ENCODE peak calls at places on chromosomes 12 and 14, in four cellular contexts. L is fibroblast of mammary gland, D is HCT116, N is RWPE1. G is an unnamed sample.

GRCh38 chr12:86723326-86723725 is 467.1 kb upstream of the MGAT4C start:
- DNase-seq in D (no peak), L (peak), N (no peak), G (no peak)

GRCh38 chr14:73759183-73759713 is 45.1 kb upstream of the PNMA1 start:
- DNase-seq in N (no peak), L (peak), D (no peak), G (peak)

GRCh38 chr14:105364100-105364708 is 34.1 kb upstream of the TEX22 start:
- DNase-seq in D (no peak), L (peak), N (peak), G (no peak)

GRCh38 chr14:31411218-31411727 is 9.1 kb downstream of the HEATR5A start:
- DNase-seq in D (no peak), L (peak), N (no peak), G (peak)

GRCh38 chr14:70649803-70650202 is 8.1 kb downstream of the TTC9 start:
- DNase-seq in D (no peak), L (no peak), N (no peak), G (peak)

GRCh38 chr12:76637807-76638206 is 78.2 kb upstream of the OSBPL8 start:
- DNase-seq in N (peak), L (peak), D (no peak), G (peak)

GRCh38 chr12:45907955-45908354 is 82.4 kb downstream of the SCAF11 start:
- DNase-seq in N (no peak), L (no peak), D (no peak), G (no peak)

GRCh38 chr12:6745751-6746525 is 7.0 kb downstream of the MLF2 start:
- DNase-seq in D (no peak), N (peak), L (peak), G (peak)

GRCh38 chr12:114902665-114903393 is 218.9 kb upstream of the TBX3 start:
- DNase-seq in L (peak), N (no peak), D (no peak), G (no peak)

GRCh38 chr12:49863946-49864816 is 21.3 kb upstream of the BCDIN3D start:
- DNase-seq in D (no peak), N (no peak), L (no peak), G (no peak)

GRCh38 chr12:50932787-50933280 is 19.5 kb upstream of the HIGD1C start:
- DNase-seq in D (no peak), N (no peak), L (peak), G (peak)

GRCh38 chr12:121536058-121536928 is 44.5 kb downstream of the KDM2B start:
- DNase-seq in N (no peak), L (peak), D (no peak), G (peak)

GRCh38 chr14:51081712-51082111 is 13.2 kb downstream of the TRIM9 start:
- DNase-seq in L (no peak), D (no peak), N (no peak), G (no peak)

GRCh38 chr14:96894966-96895365 is 97.8 kb downstream of the VRK1 start:
- DNase-seq in D (no peak), N (no peak), L (no peak), G (no peak)

GRCh38 chr12:20257311-20257710 is 111.0 kb upstream of the PDE3A start:
- DNase-seq in L (no peak), D (no peak), N (no peak), G (no peak)

GRCh38 chr14:22565391-22565945 is 23.6 kb downstream of the DAD1 start:
- DNase-seq in L (no peak), D (no peak), N (no peak), G (no peak)

GRCh38 chr14:60093606-60094005 is 1.9 kb downstream of the PCNX4 start:
- DNase-seq in L (peak), N (no peak), D (no peak), G (no peak)

GRCh38 chr12:47768323-47768811 is 4.7 kb upstream of the SLC48A1 start:
- DNase-seq in L (no peak), N (peak), D (no peak), G (peak)

GRCh38 chr14:56122306-56122705 is 4.1 kb downstream of the PELI2 start:
- DNase-seq in L (peak), D (no peak), N (no peak), G (no peak)

GRCh38 chr12:27449011-27449410 is 2.5 kb downstream of the SMCO2 start:
- DNase-seq in D (no peak), L (no peak), N (no peak), G (no peak)

GRCh38 chr12:104677441-104678089 is 220.8 kb downstream of the CHST11 start:
- DNase-seq in N (no peak), L (no peak), D (peak), G (no peak)

GRCh38 chr12:84069699-84070098 is 842.9 kb downstream of the SLC6A15 start:
- DNase-seq in D (no peak), N (no peak), L (peak), G (no peak)

GRCh38 chr14:104166698-104167097 is 28.3 kb downstream of the KIF26A start:
- DNase-seq in L (no peak), N (no peak), D (no peak), G (no peak)

GRCh38 chr14:81831128-81831815 is 297.6 kb upstream of the SEL1L start:
- DNase-seq in N (no peak), D (no peak), L (peak), G (peak)

GRCh38 chr12:53190108-53190729 is 9.5 kb upstream of the CSAD start:
- DNase-seq in D (peak), N (peak), L (peak), G (peak)

GRCh38 chr12:121499929-121500793 is 80.7 kb downstream of the KDM2B start:
- DNase-seq in N (peak), D (peak), L (peak), G (peak)

GRCh38 chr12:122872815-122873361 is 23.0 kb downstream of the VPS37B start:
- DNase-seq in N (no peak), L (no peak), D (no peak), G (no peak)

GRCh38 chr14:23865502-23865901 is 88.1 kb upstream of the DHRS4 start:
- DNase-seq in D (no peak), N (no peak), L (no peak), G (no peak)

GRCh38 chr14:77421241-77421640 is 2.1 kb downstream of the NOXRED1 start:
- DNase-seq in N (no peak), D (no peak), L (no peak), G (no peak)

GRCh38 chr12:93970892-93971688 is 177.3 kb upstream of the PLXNC1 start:
- DNase-seq in L (peak), N (no peak), D (no peak), G (no peak)

GRCh38 chr12:14782756-14783155 is 20.5 kb downstream of the WBP11 start:
- DNase-seq in L (no peak), N (no peak), D (no peak), G (no peak)

GRCh38 chr12:54390176-54390667 is 5.7 kb upstream of the ZNF385A start:
- DNase-seq in D (no peak), L (no peak), N (peak), G (peak)

GRCh38 chr12:72072613-72073212 is 134.1 kb downstream of the TPH2 start:
- DNase-seq in L (no peak), N (no peak), D (no peak), G (peak)

DNA sequence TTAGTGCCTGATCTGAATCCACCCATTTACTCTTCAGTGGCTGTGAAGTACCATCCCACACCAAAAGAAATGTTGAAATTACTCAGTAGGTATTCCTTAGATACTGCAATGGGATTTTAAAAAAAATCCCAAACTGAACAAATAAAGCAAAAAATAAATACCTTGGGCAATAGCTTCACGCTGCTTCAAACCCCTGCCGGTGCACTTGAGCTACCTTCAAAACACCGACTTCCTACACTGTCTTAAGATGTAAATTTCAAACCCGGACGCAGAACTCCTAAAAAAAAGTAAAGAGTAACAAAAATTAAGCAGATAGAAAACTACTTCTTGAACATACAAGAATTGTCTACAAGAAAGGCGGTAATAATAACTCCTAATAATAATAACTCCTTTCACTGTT is 677 bp downstream of the ABCC9 start:
- DNase-seq in N (no peak), D (no peak), L (peak), G (no peak)
- TF ChIP-seq CTCF in N (no peak), D (no peak), L (no peak), G (no peak)

GRCh38 chr14:75982724-75983358 is 1.0 kb upstream of the TGFB3 start:
- DNase-seq in L (peak), D (no peak), N (peak), G (peak)
- TF ChIP-seq CTCF in L (no peak), D (no peak), N (peak), G (peak)

DNA sequence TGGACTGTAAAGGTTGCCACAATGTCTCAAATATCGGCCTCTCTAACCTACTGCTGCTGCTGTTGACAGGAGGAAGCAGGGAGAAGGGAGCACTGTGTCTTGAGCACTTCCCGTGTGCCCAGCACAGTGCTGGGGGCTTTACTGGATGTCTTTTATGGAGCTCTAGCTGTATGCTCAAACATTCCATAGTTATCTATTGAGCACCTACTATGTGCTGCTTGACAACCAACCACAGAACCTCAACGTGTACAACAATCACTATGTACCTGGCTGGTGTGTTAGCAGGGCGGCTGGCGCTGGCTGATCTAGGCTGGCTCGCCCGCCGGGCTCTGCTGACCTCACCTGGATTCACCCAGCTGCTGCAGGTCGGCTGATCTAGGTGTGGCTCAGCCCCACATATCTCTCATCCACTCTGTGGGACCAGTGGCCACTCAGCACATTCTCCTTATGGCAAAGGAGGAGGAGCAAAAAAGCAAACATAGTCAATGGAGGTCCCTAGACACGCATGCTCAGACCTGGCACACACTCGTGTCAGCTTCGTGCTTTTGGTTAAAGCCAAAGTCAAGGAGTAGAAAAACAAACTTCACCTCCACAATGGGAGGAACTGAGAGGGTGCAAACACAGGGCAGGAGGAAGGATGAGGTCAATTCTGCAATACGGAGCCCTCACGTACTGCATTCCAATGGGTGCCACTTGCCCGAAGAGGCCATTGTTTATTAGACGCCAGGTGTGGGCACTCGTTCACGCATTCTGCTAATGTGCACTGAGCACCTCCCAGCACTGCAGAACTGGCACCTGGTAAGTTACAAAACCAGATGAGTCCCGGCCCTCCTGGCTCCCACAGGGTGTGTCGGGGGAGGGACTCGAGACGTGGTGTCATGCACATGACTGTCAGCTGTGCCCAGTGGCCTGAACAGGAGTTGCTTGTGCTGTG is 147.2 kb downstream of the SCARB1 start:
- DNase-seq in D (no peak), L (no peak), N (no peak), G (no peak)
- TF ChIP-seq CTCF in D (no peak), L (no peak), N (no peak), G (no peak)

DNA sequence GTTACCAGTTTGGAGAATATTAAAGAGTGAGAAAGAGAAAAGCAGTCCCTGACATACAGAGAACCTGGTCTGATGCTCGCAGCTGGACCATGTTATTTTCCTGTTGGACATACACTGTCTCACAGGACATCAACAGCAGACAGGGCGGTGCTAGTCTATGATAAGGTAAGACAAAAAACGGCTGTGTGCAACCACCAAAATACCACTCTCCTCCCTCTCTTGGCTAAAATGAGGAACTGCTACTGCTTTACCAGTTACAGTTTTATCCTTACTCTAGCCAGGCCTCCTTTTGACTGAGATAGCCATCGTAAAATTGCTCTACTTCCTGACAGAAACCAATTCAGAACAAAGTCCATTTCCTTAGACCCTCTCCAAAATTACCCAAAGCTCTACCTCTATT is 47.0 kb upstream of the ERGIC2 start:
- DNase-seq in L (no peak), N (no peak), D (peak), G (peak)
- TF ChIP-seq CTCF in L (no peak), N (no peak), D (no peak), G (peak)

GRCh38 chr12:55729592-55730446 is 1.0 kb upstream of the CD63 start:
- DNase-seq in L (peak), N (peak), D (peak), G (peak)
- TF ChIP-seq CTCF in L (no peak), N (no peak), D (no peak), G (no peak)

DNA sequence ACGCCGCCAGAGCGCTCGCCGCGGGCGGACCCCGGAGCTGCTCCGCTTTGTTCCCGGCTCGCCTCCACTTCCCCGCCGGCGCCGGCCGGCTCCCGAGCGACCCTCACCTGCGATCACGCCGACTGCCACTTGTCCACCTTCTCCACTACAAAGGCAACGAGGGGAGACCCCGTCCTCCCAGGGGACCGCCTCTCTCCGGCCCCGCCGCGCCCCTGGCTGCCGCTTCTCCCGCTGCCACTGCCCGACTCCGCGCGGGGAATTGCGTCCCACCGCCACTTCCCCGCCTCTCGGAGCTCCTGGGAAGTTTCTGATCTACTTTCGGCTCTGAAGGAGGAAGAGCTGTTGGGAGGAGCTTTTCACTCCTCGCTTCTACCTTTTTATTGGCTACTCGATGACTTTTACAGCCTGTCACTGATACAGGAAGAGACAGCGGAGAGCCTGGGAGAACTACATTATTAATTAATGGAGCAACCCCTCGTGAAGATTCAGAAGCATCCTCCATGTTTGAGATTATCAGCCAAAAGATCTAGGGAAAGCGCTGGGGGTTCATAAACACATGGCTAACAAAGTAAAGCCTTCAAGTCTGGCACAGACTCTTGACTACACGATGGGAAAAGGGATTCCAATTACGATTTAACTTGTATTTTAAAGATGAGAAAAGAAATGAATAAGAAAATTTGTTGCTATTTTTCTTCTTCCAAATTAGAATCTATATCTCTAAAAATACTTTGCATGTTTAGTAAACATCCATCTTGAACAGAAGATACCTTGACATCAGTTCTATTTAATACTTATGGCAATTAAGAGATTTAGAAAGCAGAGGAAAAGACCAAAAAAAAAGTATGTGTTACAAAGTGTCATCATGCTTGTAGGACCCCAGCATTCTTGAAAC is at the start of gene BAZ1A:
- DNase-seq in N (peak), L (peak), D (peak), G (peak)
- TF ChIP-seq CTCF in N (no peak), L (no peak), D (no peak), G (no peak)

GRCh38 chr14:88184956-88185355 is 138.1 kb downstream of the KCNK10 start:
- DNase-seq in D (no peak), L (no peak), N (no peak), G (no peak)
- TF ChIP-seq CTCF in D (no peak), L (no peak), N (no peak), G (no peak)

GRCh38 chr14:99480856-99481744 is at the start of the genes CCNK and SETD3:
- DNase-seq in D (peak), L (peak), N (peak), G (peak)

GRCh38 chr14:99479160-99479902 is 1.3 kb downstream of the SETD3 start:
- DNase-seq in N (no peak), L (peak), D (no peak), G (no peak)

GRCh38 chr14:99481745-99482099 is 513 bp downstream of the CCNK start:
- DNase-seq in N (peak), D (no peak), L (peak), G (peak)

GRCh38 chr14:99478133-99478532 is 2.5 kb downstream of the SETD3 start:
- DNase-seq in N (no peak), D (no peak), L (no peak), G (no peak)

DNA sequence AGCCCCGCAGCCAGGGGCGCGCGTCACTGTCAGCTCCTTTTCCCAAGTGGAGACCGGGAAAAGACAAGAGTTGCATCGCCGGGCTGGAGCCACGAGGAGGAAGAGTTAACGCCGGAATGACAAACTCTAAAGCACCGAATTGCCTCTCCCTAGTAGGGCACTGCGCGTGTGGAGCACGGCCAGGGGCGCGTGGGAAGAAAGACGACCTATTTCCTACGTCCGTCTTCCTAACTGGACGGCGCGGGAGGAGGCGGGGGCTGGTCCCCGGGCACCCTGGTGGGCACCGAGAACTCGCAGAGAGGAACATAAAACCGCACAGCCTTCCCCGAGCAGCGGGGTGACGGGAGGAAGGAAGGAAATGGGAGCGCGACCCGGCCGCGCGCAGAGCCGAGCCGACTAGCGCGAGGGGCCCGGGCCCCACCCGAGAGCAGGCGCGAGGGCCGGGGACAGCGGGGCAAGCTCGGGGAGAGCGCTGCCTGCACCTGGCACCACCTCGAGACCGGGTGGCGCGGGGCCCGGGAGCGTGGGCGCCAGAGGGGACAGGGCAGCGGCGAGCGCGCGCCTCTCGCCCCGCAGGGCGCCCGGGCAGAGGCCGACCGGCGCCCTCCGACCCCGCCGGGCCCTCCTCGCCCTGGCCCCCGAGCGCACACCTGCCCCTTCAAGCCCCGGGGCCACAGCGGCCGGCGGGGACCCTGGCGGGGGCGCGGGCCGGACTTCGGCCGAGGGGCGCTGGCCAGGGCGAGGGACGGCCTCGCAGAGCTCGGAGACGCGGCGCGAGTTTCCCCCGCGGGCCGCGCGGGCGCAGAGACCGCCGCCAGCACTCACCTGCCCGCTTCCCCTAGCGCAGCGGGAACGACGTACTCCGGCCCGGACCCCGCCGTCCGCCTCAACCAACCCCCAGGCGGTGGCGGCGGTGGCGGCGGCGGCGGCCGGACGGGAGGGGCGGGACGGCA is 480 bp downstream of the SETD3 start:
- DNase-seq in L (peak), N (peak), D (peak), G (peak)
- TF ChIP-seq CTCF in L (peak), N (no peak), D (no peak), G (no peak)

DNA sequence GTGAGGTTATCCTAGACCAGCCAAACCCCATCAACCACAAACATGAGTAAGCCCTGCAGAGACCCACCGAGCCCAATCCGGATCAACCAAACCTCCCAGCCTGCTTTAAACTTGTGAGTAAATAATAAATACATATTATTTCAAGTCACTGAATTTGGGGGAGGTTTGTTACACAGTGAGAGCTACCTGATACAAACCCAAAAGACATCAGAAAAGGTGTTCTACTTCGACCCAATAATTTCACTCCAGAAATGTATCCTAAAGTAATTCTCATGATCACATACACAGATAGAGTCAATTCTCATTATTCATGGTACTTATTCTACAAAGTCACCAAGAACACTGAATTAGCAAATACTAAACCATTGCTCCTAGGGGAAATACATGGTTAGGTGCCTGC is 16.2 kb upstream of the CORO1C start:
- DNase-seq in L (no peak), D (no peak), N (no peak), G (no peak)
- TF ChIP-seq CTCF in L (no peak), D (no peak), N (no peak), G (no peak)

G was measured in MCF 10A.